ENCODE peak calls at places on chromosomes 16 and 17, in nine cellular contexts. One of them, this sample, is unnamed.

GRCh38 chr17:4090898-4091297 is 51.9 kb downstream of the ZZEF1 start:
- DNase-seq in CD8-positive, alpha-beta T cell: no peak
- DNase-seq in testis: no peak
- DNase-seq in A172: no peak
- DNase-seq in stimulated activated CD8-positive, alpha-beta memory T cell treated with anti-CD3 and anti-CD28 coated beads, Interleukin-15, amount 100 ng/mL, for 24 hours: no peak
- DNase-seq in DMS53: no peak
- DNase-seq in colonic mucosa: no peak
- DNase-seq in GM03348: no peak
- DNase-seq in GM20000: no peak
- DNase-seq in this sample: no peak

GRCh38 chr16:27925612-27926011 is 137.9 kb downstream of the GSG1L start:
- DNase-seq in GM03348: no peak
- DNase-seq in colonic mucosa: no peak
- DNase-seq in CD8-positive, alpha-beta T cell: no peak
- DNase-seq in stimulated activated CD8-positive, alpha-beta memory T cell treated with anti-CD3 and anti-CD28 coated beads, Interleukin-15, amount 100 ng/mL, for 24 hours: no peak
- DNase-seq in DMS53: no peak
- DNase-seq in A172: no peak
- DNase-seq in GM20000: no peak
- DNase-seq in testis: no peak
- DNase-seq in this sample: no peak

GRCh38 chr17:1111599-1112443 is 68.0 kb downstream of the ABR start:
- DNase-seq in GM03348: no peak
- DNase-seq in DMS53: peak; percentile 89
- DNase-seq in A172: no peak
- DNase-seq in testis: no peak
- DNase-seq in GM20000: no peak
- DNase-seq in CD8-positive, alpha-beta T cell: no peak
- DNase-seq in stimulated activated CD8-positive, alpha-beta memory T cell treated with anti-CD3 and anti-CD28 coated beads, Interleukin-15, amount 100 ng/mL, for 24 hours: no peak
- DNase-seq in colonic mucosa: peak; percentile 60
- DNase-seq in this sample: no peak

GRCh38 chr17:74502866-74503265 is 28.4 kb downstream of the CD300LB start:
- DNase-seq in A172: no peak
- DNase-seq in GM20000: no peak
- DNase-seq in CD8-positive, alpha-beta T cell: no peak
- DNase-seq in colonic mucosa: no peak
- DNase-seq in DMS53: no peak
- DNase-seq in GM03348: no peak
- DNase-seq in testis: no peak
- DNase-seq in stimulated activated CD8-positive, alpha-beta memory T cell treated with anti-CD3 and anti-CD28 coated beads, Interleukin-15, amount 100 ng/mL, for 24 hours: no peak
- DNase-seq in this sample: no peak

GRCh38 chr16:77584205-77584859 is 138.0 kb upstream of the NUDT7 start:
- DNase-seq in CD8-positive, alpha-beta T cell: no peak
- DNase-seq in GM03348: peak; percentile 78
- DNase-seq in stimulated activated CD8-positive, alpha-beta memory T cell treated with anti-CD3 and anti-CD28 coated beads, Interleukin-15, amount 100 ng/mL, for 24 hours: no peak
- DNase-seq in A172: peak; percentile 74
- DNase-seq in colonic mucosa: peak; percentile 34
- DNase-seq in GM20000: peak; percentile 39
- DNase-seq in testis: peak; percentile 72
- DNase-seq in DMS53: peak; percentile 69
- DNase-seq in this sample: no peak

GRCh38 chr16:50035468-50035992 is 10.5 kb downstream of the CNEP1R1 start:
- DNase-seq in CD8-positive, alpha-beta T cell: no peak
- DNase-seq in GM20000: no peak
- DNase-seq in stimulated activated CD8-positive, alpha-beta memory T cell treated with anti-CD3 and anti-CD28 coated beads, Interleukin-15, amount 100 ng/mL, for 24 hours: no peak
- DNase-seq in DMS53: peak; percentile 88
- DNase-seq in colonic mucosa: peak; percentile 36
- DNase-seq in A172: no peak
- DNase-seq in GM03348: no peak
- DNase-seq in testis: no peak
- DNase-seq in this sample: no peak

GRCh38 chr17:21358682-21359482 is 17.3 kb upstream of the KCNJ12 start:
- DNase-seq in colonic mucosa: no peak
- DNase-seq in GM03348: peak; percentile 73
- DNase-seq in testis: no peak
- DNase-seq in stimulated activated CD8-positive, alpha-beta memory T cell treated with anti-CD3 and anti-CD28 coated beads, Interleukin-15, amount 100 ng/mL, for 24 hours: no peak
- DNase-seq in A172: peak; percentile 65
- DNase-seq in CD8-positive, alpha-beta T cell: no peak
- DNase-seq in GM20000: no peak
- DNase-seq in DMS53: no peak
- DNase-seq in this sample: no peak

GRCh38 chr16:57409870-57410585 is 5.5 kb downstream of the CCL17 start:
- DNase-seq in GM20000: no peak
- DNase-seq in GM03348: no peak
- DNase-seq in stimulated activated CD8-positive, alpha-beta memory T cell treated with anti-CD3 and anti-CD28 coated beads, Interleukin-15, amount 100 ng/mL, for 24 hours: no peak
- DNase-seq in CD8-positive, alpha-beta T cell: no peak
- DNase-seq in A172: no peak
- DNase-seq in DMS53: peak; percentile 64
- DNase-seq in colonic mucosa: no peak
- DNase-seq in testis: no peak
- DNase-seq in this sample: no peak

GRCh38 chr16:31010539-31010938 is at the start of gene STX1B:
- DNase-seq in DMS53: no peak
- DNase-seq in GM03348: peak; percentile 86
- DNase-seq in colonic mucosa: no peak
- DNase-seq in stimulated activated CD8-positive, alpha-beta memory T cell treated with anti-CD3 and anti-CD28 coated beads, Interleukin-15, amount 100 ng/mL, for 24 hours: no peak
- DNase-seq in testis: peak; percentile 48
- DNase-seq in A172: no peak
- DNase-seq in CD8-positive, alpha-beta T cell: no peak
- DNase-seq in GM20000: no peak
- DNase-seq in this sample: no peak

GRCh38 chr16:11597737-11598136 is 11.0 kb upstream of the LITAF start:
- DNase-seq in colonic mucosa: no peak
- DNase-seq in stimulated activated CD8-positive, alpha-beta memory T cell treated with anti-CD3 and anti-CD28 coated beads, Interleukin-15, amount 100 ng/mL, for 24 hours: no peak
- DNase-seq in CD8-positive, alpha-beta T cell: no peak
- DNase-seq in testis: no peak
- DNase-seq in GM20000: no peak
- DNase-seq in DMS53: peak; percentile 24
- DNase-seq in A172: no peak
- DNase-seq in GM03348: no peak
- DNase-seq in this sample: no peak

GRCh38 chr17:76562734-76563148 is 22.9 kb downstream of the PRCD start:
- DNase-seq in GM20000: no peak
- DNase-seq in stimulated activated CD8-positive, alpha-beta memory T cell treated with anti-CD3 and anti-CD28 coated beads, Interleukin-15, amount 100 ng/mL, for 24 hours: no peak
- DNase-seq in colonic mucosa: no peak
- DNase-seq in DMS53: no peak
- DNase-seq in testis: peak; percentile 59
- DNase-seq in CD8-positive, alpha-beta T cell: no peak
- DNase-seq in GM03348: peak; percentile 84
- DNase-seq in A172: peak; percentile 96
- DNase-seq in this sample: no peak

GRCh38 chr17:57671546-57672204 is 73.4 kb downstream of the CCDC182 start:
- DNase-seq in DMS53: peak; percentile 77
- DNase-seq in CD8-positive, alpha-beta T cell: peak; percentile 46
- DNase-seq in A172: peak; percentile 85
- DNase-seq in GM20000: peak; percentile 90
- DNase-seq in stimulated activated CD8-positive, alpha-beta memory T cell treated with anti-CD3 and anti-CD28 coated beads, Interleukin-15, amount 100 ng/mL, for 24 hours: peak; percentile 29
- DNase-seq in GM03348: peak; percentile 90
- DNase-seq in colonic mucosa: peak; percentile 55
- DNase-seq in testis: peak; percentile 79
- DNase-seq in this sample: peak; percentile 36

GRCh38 chr17:41937970-41938851 is 7.8 kb downstream of the ODAD4 start:
- DNase-seq in testis: peak; percentile 33
- DNase-seq in CD8-positive, alpha-beta T cell: no peak
- DNase-seq in GM20000: no peak
- DNase-seq in DMS53: no peak
- DNase-seq in GM03348: no peak
- DNase-seq in A172: no peak
- DNase-seq in colonic mucosa: no peak
- DNase-seq in stimulated activated CD8-positive, alpha-beta memory T cell treated with anti-CD3 and anti-CD28 coated beads, Interleukin-15, amount 100 ng/mL, for 24 hours: no peak
- DNase-seq in this sample: no peak

GRCh38 chr16:58647107-58647506 is 17.5 kb upstream of the CNOT1 start:
- DNase-seq in colonic mucosa: no peak
- DNase-seq in A172: no peak
- DNase-seq in CD8-positive, alpha-beta T cell: no peak
- DNase-seq in DMS53: no peak
- DNase-seq in GM20000: no peak
- DNase-seq in GM03348: no peak
- DNase-seq in stimulated activated CD8-positive, alpha-beta memory T cell treated with anti-CD3 and anti-CD28 coated beads, Interleukin-15, amount 100 ng/mL, for 24 hours: no peak
- DNase-seq in testis: no peak
- DNase-seq in this sample: no peak

GRCh38 chr16:83895243-83895642 is 3.7 kb upstream of the MLYCD start:
- DNase-seq in GM20000: no peak
- DNase-seq in CD8-positive, alpha-beta T cell: no peak
- DNase-seq in colonic mucosa: no peak
- DNase-seq in GM03348: no peak
- DNase-seq in A172: no peak
- DNase-seq in DMS53: no peak
- DNase-seq in testis: no peak
- DNase-seq in stimulated activated CD8-positive, alpha-beta memory T cell treated with anti-CD3 and anti-CD28 coated beads, Interleukin-15, amount 100 ng/mL, for 24 hours: no peak
- DNase-seq in this sample: no peak

GRCh38 chr17:69609495-69610315 is 195.2 kb downstream of the MAP2K6 start:
- DNase-seq in stimulated activated CD8-positive, alpha-beta memory T cell treated with anti-CD3 and anti-CD28 coated beads, Interleukin-15, amount 100 ng/mL, for 24 hours: no peak
- DNase-seq in A172: peak; percentile 5
- DNase-seq in GM20000: no peak
- DNase-seq in CD8-positive, alpha-beta T cell: no peak
- DNase-seq in GM03348: peak; percentile 47
- DNase-seq in colonic mucosa: peak; percentile 19
- DNase-seq in testis: peak; percentile 28
- DNase-seq in DMS53: peak; percentile 54
- DNase-seq in this sample: no peak

GRCh38 chr16:31427441-31428276 is 501 bp downstream of the COX6A2 start:
- DNase-seq in testis: peak; percentile 79
- DNase-seq in colonic mucosa: peak; percentile 47
- DNase-seq in CD8-positive, alpha-beta T cell: peak; percentile 23
- DNase-seq in stimulated activated CD8-positive, alpha-beta memory T cell treated with anti-CD3 and anti-CD28 coated beads, Interleukin-15, amount 100 ng/mL, for 24 hours: peak; percentile 39
- DNase-seq in GM20000: peak; percentile 85
- DNase-seq in DMS53: no peak
- DNase-seq in GM03348: peak; percentile 95
- DNase-seq in A172: no peak
- DNase-seq in this sample: no peak

GRCh38 chr16:53478965-53479364 is 24.0 kb downstream of the AKTIP start:
- DNase-seq in testis: no peak
- DNase-seq in GM20000: no peak
- DNase-seq in colonic mucosa: no peak
- DNase-seq in GM03348: no peak
- DNase-seq in stimulated activated CD8-positive, alpha-beta memory T cell treated with anti-CD3 and anti-CD28 coated beads, Interleukin-15, amount 100 ng/mL, for 24 hours: no peak
- DNase-seq in CD8-positive, alpha-beta T cell: no peak
- DNase-seq in DMS53: no peak
- DNase-seq in A172: no peak
- DNase-seq in this sample: no peak

GRCh38 chr17:8532021-8532420 is 96.3 kb downstream of the NDEL1 start:
- DNase-seq in GM20000: no peak
- DNase-seq in stimulated activated CD8-positive, alpha-beta memory T cell treated with anti-CD3 and anti-CD28 coated beads, Interleukin-15, amount 100 ng/mL, for 24 hours: no peak
- DNase-seq in testis: no peak
- DNase-seq in DMS53: peak; percentile 88
- DNase-seq in colonic mucosa: peak; percentile 53
- DNase-seq in CD8-positive, alpha-beta T cell: no peak
- DNase-seq in GM03348: no peak
- DNase-seq in A172: no peak
- DNase-seq in this sample: no peak

GRCh38 chr16:27470567-27471431 is 68.8 kb downstream of the IL21R start:
- DNase-seq in CD8-positive, alpha-beta T cell: no peak
- DNase-seq in GM03348: peak; percentile 40
- DNase-seq in testis: no peak
- DNase-seq in DMS53: no peak
- DNase-seq in stimulated activated CD8-positive, alpha-beta memory T cell treated with anti-CD3 and anti-CD28 coated beads, Interleukin-15, amount 100 ng/mL, for 24 hours: no peak
- DNase-seq in colonic mucosa: no peak
- DNase-seq in GM20000: no peak
- DNase-seq in A172: peak; percentile 86
- DNase-seq in this sample: no peak

GRCh38 chr17:17175917-17176316 is 30.2 kb downstream of the PLD6 start:
- DNase-seq in colonic mucosa: no peak
- DNase-seq in CD8-positive, alpha-beta T cell: no peak
- DNase-seq in DMS53: no peak
- DNase-seq in testis: no peak
- DNase-seq in stimulated activated CD8-positive, alpha-beta memory T cell treated with anti-CD3 and anti-CD28 coated beads, Interleukin-15, amount 100 ng/mL, for 24 hours: no peak
- DNase-seq in GM20000: no peak
- DNase-seq in A172: no peak
- DNase-seq in GM03348: no peak
- DNase-seq in this sample: no peak

GRCh38 chr17:55607736-55608341 is 96.6 kb upstream of the SMIM36 start:
- DNase-seq in GM03348: no peak
- DNase-seq in A172: no peak
- DNase-seq in CD8-positive, alpha-beta T cell: no peak
- DNase-seq in DMS53: peak; percentile 72
- DNase-seq in testis: peak; percentile 85
- DNase-seq in GM20000: no peak
- DNase-seq in colonic mucosa: peak; percentile 46
- DNase-seq in stimulated activated CD8-positive, alpha-beta memory T cell treated with anti-CD3 and anti-CD28 coated beads, Interleukin-15, amount 100 ng/mL, for 24 hours: no peak
- DNase-seq in this sample: no peak